ENCODE peak calls at places on chromosomes 4 and X, in ten cellular contexts. One of them, this sample, is unnamed.
A peak's percentile ranks its signal among the peaks of the same experiment; 100 is the strongest.

GRCh38 chr4:120156115-120156718 is 89.6 kb upstream of the MAD2L1 start:
- DNase-seq in thoracic aorta: no peak
- DNase-seq in WERI-Rb-1: peak; percentile 42
- DNase-seq in BJ: peak; percentile 15
- DNase-seq in GM23338: peak; percentile 83
- DNase-seq in CD4-positive, alpha-beta T cell: no peak
- DNase-seq in fibroblast of pulmonary artery: peak; percentile 90
- DNase-seq in ascending aorta: no peak
- DNase-seq in lower leg skin: no peak
- DNase-seq in CD8-positive, alpha-beta T cell: no peak
- DNase-seq in this sample: peak; percentile 16

GRCh38 chr4:82268050-82268825 is 105.6 kb downstream of the HNRNPD start:
- DNase-seq in thoracic aorta: no peak
- DNase-seq in WERI-Rb-1: peak; percentile 67
- DNase-seq in BJ: peak; percentile 2
- DNase-seq in GM23338: peak; percentile 87
- DNase-seq in CD4-positive, alpha-beta T cell: peak; percentile 33
- DNase-seq in fibroblast of pulmonary artery: peak; percentile 69
- DNase-seq in ascending aorta: peak; percentile 69
- DNase-seq in lower leg skin: no peak
- DNase-seq in CD8-positive, alpha-beta T cell: peak; percentile 61
- DNase-seq in this sample: peak; percentile 38

GRCh38 chrX:136476501-136476900 is 11.2 kb upstream of the BRS3 start:
- DNase-seq in thoracic aorta: no peak
- DNase-seq in WERI-Rb-1: no peak
- DNase-seq in BJ: no peak
- DNase-seq in GM23338: no peak
- DNase-seq in CD4-positive, alpha-beta T cell: no peak
- DNase-seq in fibroblast of pulmonary artery: no peak
- DNase-seq in ascending aorta: no peak
- DNase-seq in lower leg skin: no peak
- DNase-seq in CD8-positive, alpha-beta T cell: no peak
- DNase-seq in this sample: no peak

GRCh38 chr4:52368895-52369294 is 290.2 kb downstream of the USP46 start:
- DNase-seq in thoracic aorta: no peak
- DNase-seq in WERI-Rb-1: no peak
- DNase-seq in BJ: no peak
- DNase-seq in GM23338: no peak
- DNase-seq in CD4-positive, alpha-beta T cell: no peak
- DNase-seq in fibroblast of pulmonary artery: no peak
- DNase-seq in ascending aorta: no peak
- DNase-seq in lower leg skin: no peak
- DNase-seq in CD8-positive, alpha-beta T cell: no peak
- DNase-seq in this sample: no peak

GRCh38 chr4:20044936-20045335 is 206.8 kb upstream of the SLIT2 start:
- DNase-seq in thoracic aorta: no peak
- DNase-seq in WERI-Rb-1: no peak
- DNase-seq in BJ: no peak
- DNase-seq in GM23338: no peak
- DNase-seq in CD4-positive, alpha-beta T cell: no peak
- DNase-seq in fibroblast of pulmonary artery: no peak
- DNase-seq in ascending aorta: no peak
- DNase-seq in lower leg skin: no peak
- DNase-seq in CD8-positive, alpha-beta T cell: no peak
- DNase-seq in this sample: no peak

GRCh38 chr4:141711211-141711610 is 74.8 kb downstream of the IL15 start:
- DNase-seq in thoracic aorta: no peak
- DNase-seq in WERI-Rb-1: no peak
- DNase-seq in BJ: no peak
- DNase-seq in GM23338: peak; percentile 43
- DNase-seq in CD4-positive, alpha-beta T cell: no peak
- DNase-seq in fibroblast of pulmonary artery: peak; percentile 67
- DNase-seq in ascending aorta: no peak
- DNase-seq in lower leg skin: no peak
- DNase-seq in CD8-positive, alpha-beta T cell: no peak
- DNase-seq in this sample: no peak

GRCh38 chr4:19074061-19074460 is 1052.5 kb upstream of the LCORL start:
- DNase-seq in thoracic aorta: no peak
- DNase-seq in WERI-Rb-1: no peak
- DNase-seq in BJ: no peak
- DNase-seq in GM23338: no peak
- DNase-seq in CD4-positive, alpha-beta T cell: no peak
- DNase-seq in fibroblast of pulmonary artery: no peak
- DNase-seq in ascending aorta: no peak
- DNase-seq in lower leg skin: no peak
- DNase-seq in CD8-positive, alpha-beta T cell: no peak
- DNase-seq in this sample: no peak

GRCh38 chr4:185210102-185210981 is 944 bp downstream of the SNX25 start:
- DNase-seq in thoracic aorta: no peak
- DNase-seq in WERI-Rb-1: peak; percentile 46
- DNase-seq in BJ: no peak
- DNase-seq in GM23338: peak; percentile 62
- DNase-seq in CD4-positive, alpha-beta T cell: peak; percentile 35
- DNase-seq in fibroblast of pulmonary artery: peak; percentile 66
- DNase-seq in ascending aorta: peak; percentile 74
- DNase-seq in lower leg skin: peak; percentile 91
- DNase-seq in CD8-positive, alpha-beta T cell: peak; percentile 67
- DNase-seq in this sample: no peak

GRCh38 chr4:111466821-111467605 is 678.2 kb upstream of the FAM241A start:
- DNase-seq in thoracic aorta: no peak
- DNase-seq in WERI-Rb-1: no peak
- DNase-seq in BJ: no peak
- DNase-seq in GM23338: no peak
- DNase-seq in CD4-positive, alpha-beta T cell: no peak
- DNase-seq in fibroblast of pulmonary artery: no peak
- DNase-seq in ascending aorta: no peak
- DNase-seq in lower leg skin: no peak
- DNase-seq in CD8-positive, alpha-beta T cell: no peak
- DNase-seq in this sample: no peak

GRCh38 chrX:149871940-149872339 is 9.0 kb upstream of the MAGEA8 start:
- DNase-seq in thoracic aorta: no peak
- DNase-seq in WERI-Rb-1: peak; percentile 64
- DNase-seq in BJ: no peak
- DNase-seq in GM23338: peak; percentile 55
- DNase-seq in CD4-positive, alpha-beta T cell: peak; percentile 34
- DNase-seq in fibroblast of pulmonary artery: peak; percentile 4
- DNase-seq in ascending aorta: no peak
- DNase-seq in lower leg skin: no peak
- DNase-seq in CD8-positive, alpha-beta T cell: peak; percentile 78
- DNase-seq in this sample: peak; percentile 56

GRCh38 chr4:21819086-21819485 is 129.5 kb downstream of the KCNIP4 start:
- DNase-seq in thoracic aorta: no peak
- DNase-seq in WERI-Rb-1: no peak
- DNase-seq in BJ: no peak
- DNase-seq in GM23338: no peak
- DNase-seq in CD4-positive, alpha-beta T cell: no peak
- DNase-seq in fibroblast of pulmonary artery: peak; percentile 64
- DNase-seq in ascending aorta: no peak
- DNase-seq in lower leg skin: no peak
- DNase-seq in CD8-positive, alpha-beta T cell: no peak
- DNase-seq in this sample: no peak

GRCh38 chrX:3052864-3053263 is 11.6 kb downstream of the ARSF start:
- DNase-seq in thoracic aorta: no peak
- DNase-seq in WERI-Rb-1: no peak
- DNase-seq in BJ: no peak
- DNase-seq in GM23338: no peak
- DNase-seq in CD4-positive, alpha-beta T cell: no peak
- DNase-seq in fibroblast of pulmonary artery: no peak
- DNase-seq in ascending aorta: no peak
- DNase-seq in lower leg skin: no peak
- DNase-seq in CD8-positive, alpha-beta T cell: no peak
- DNase-seq in this sample: no peak

GRCh38 chrX:119669424-119670037 is 23.4 kb downstream of the SEPTIN6 start:
- DNase-seq in thoracic aorta: no peak
- DNase-seq in WERI-Rb-1: no peak
- DNase-seq in BJ: no peak
- DNase-seq in GM23338: no peak
- DNase-seq in CD4-positive, alpha-beta T cell: no peak
- DNase-seq in fibroblast of pulmonary artery: peak; percentile 44
- DNase-seq in ascending aorta: no peak
- DNase-seq in lower leg skin: no peak
- DNase-seq in CD8-positive, alpha-beta T cell: no peak
- DNase-seq in this sample: no peak

DNA sequence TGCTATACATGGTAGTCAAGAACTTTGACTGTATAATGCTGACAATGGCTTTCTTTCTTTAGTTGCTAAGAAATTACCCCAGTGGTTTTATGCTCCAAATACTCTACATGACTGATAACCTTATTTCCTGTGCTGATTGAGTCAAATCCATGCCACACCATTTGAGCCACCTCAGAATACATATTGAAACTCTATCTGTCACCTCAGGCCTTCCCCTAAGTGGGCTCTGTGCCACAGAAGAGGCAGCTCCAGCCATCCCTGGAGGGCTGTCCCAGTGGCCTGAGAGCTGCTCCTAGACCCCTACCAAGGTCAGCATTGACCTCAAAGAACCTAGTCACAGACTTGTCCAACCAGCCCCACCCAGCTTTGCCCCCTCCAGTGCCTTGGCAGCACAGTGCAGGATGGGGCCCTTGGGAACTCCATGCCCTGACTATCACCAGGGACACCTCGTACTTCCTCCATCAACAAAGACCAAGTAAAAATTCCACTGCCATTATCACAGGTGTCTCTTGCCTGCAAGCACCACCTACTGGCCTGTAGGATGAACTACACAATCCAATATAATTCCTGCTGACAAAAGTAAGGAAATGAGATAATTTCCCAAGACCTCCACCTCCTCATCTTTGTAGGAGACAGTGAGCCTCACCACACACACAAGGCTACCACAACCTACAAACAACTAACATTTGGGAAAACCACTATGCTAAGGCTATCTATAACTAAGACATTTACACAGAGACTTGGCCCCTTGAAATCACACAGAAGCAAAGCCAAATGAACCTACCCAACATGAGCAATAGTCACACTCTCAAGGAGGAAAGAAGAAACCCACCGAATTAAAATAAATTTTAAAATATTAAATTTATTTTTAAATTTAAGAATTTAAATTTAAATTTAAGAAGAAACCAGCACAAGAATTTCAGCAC is 239.9 kb downstream of the NKX6-1 start:
- DNase-seq in thoracic aorta: no peak
- DNase-seq in WERI-Rb-1: no peak
- DNase-seq in BJ: no peak
- DNase-seq in GM23338: peak; percentile 80
- DNase-seq in CD4-positive, alpha-beta T cell: no peak
- DNase-seq in fibroblast of pulmonary artery: peak; percentile 34
- DNase-seq in ascending aorta: no peak
- DNase-seq in lower leg skin: no peak
- DNase-seq in CD8-positive, alpha-beta T cell: no peak
- DNase-seq in this sample: no peak
- TF ChIP-seq CTCF in thoracic aorta: no peak
- TF ChIP-seq CTCF in WERI-Rb-1: peak; percentile 67
- TF ChIP-seq CTCF in BJ: peak; percentile 81
- TF ChIP-seq CTCF in GM23338: peak; percentile 89
- TF ChIP-seq CTCF in CD4-positive, alpha-beta T cell: no peak
- TF ChIP-seq CTCF in fibroblast of pulmonary artery: peak; percentile 67
- TF ChIP-seq CTCF in ascending aorta: no peak
- TF ChIP-seq CTCF in lower leg skin: no peak
- TF ChIP-seq CTCF in CD8-positive, alpha-beta T cell: no peak
- TF ChIP-seq CTCF in this sample: peak; percentile 54

GRCh38 chr4:102420563-102421221 is 75.4 kb upstream of the SLC39A8 start:
- DNase-seq in thoracic aorta: no peak
- DNase-seq in WERI-Rb-1: no peak
- DNase-seq in BJ: no peak
- DNase-seq in GM23338: peak; percentile 7
- DNase-seq in CD4-positive, alpha-beta T cell: no peak
- DNase-seq in fibroblast of pulmonary artery: no peak
- DNase-seq in ascending aorta: no peak
- DNase-seq in lower leg skin: no peak
- DNase-seq in CD8-positive, alpha-beta T cell: no peak
- DNase-seq in this sample: no peak
- TF ChIP-seq CTCF in thoracic aorta: no peak
- TF ChIP-seq CTCF in WERI-Rb-1: no peak
- TF ChIP-seq CTCF in BJ: peak; percentile 33
- TF ChIP-seq CTCF in GM23338: no peak
- TF ChIP-seq CTCF in CD4-positive, alpha-beta T cell: no peak
- TF ChIP-seq CTCF in fibroblast of pulmonary artery: no peak
- TF ChIP-seq CTCF in ascending aorta: no peak
- TF ChIP-seq CTCF in lower leg skin: no peak
- TF ChIP-seq CTCF in CD8-positive, alpha-beta T cell: no peak
- TF ChIP-seq CTCF in this sample: no peak

DNA sequence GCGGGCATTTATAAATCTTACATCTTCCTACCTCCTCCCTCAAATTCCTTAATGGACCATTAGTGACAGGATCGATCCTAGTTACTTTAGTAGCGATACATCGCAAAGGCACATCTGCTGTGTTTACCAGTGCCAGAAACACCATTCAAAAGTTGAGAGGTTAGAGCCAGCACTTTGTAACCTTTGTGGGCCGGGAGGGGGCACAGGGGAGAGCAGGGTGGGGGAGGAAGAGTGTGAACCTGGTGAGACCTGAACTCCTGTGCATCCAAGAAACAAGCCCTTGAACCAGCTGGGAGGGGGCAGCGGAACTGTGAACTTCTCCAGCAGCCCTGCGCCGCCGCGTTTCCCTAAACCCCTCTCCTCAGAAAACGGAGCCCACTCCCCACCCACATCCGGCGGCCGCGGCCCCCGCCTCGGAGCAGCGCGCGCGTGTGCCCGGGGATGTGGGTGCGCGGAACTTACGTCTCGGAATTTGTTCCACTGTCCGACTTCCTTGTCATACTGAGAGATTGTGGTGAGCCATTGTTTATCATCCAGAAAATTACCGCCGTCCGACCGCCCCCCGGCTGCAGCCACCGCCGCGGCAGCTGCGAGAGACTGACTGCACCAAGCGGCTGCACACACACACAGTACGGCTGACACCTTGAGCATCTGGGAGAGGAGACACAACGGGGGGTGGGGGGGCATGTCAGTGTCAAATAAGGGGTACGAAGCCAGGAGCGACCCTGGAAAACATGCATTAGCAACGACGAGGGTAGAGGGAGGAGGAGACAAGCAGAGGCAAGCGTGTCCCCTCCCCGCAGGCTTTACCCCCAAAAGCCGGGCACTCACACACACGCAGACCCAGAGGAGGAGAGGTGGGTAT is 539 bp downstream of the SPOCK3 start:
- DNase-seq in thoracic aorta: no peak
- DNase-seq in WERI-Rb-1: peak; percentile 54
- DNase-seq in BJ: no peak
- DNase-seq in GM23338: peak; percentile 41
- DNase-seq in CD4-positive, alpha-beta T cell: no peak
- DNase-seq in fibroblast of pulmonary artery: peak; percentile 11
- DNase-seq in ascending aorta: no peak
- DNase-seq in lower leg skin: no peak
- DNase-seq in CD8-positive, alpha-beta T cell: no peak
- DNase-seq in this sample: peak; percentile 23
- TF ChIP-seq CTCF in thoracic aorta: no peak
- TF ChIP-seq CTCF in WERI-Rb-1: peak; percentile 9
- TF ChIP-seq CTCF in BJ: no peak
- TF ChIP-seq CTCF in GM23338: peak; percentile 3
- TF ChIP-seq CTCF in CD4-positive, alpha-beta T cell: no peak
- TF ChIP-seq CTCF in fibroblast of pulmonary artery: peak; percentile 0
- TF ChIP-seq CTCF in ascending aorta: no peak
- TF ChIP-seq CTCF in lower leg skin: no peak
- TF ChIP-seq CTCF in CD8-positive, alpha-beta T cell: no peak
- TF ChIP-seq CTCF in this sample: peak; percentile 8

DNA sequence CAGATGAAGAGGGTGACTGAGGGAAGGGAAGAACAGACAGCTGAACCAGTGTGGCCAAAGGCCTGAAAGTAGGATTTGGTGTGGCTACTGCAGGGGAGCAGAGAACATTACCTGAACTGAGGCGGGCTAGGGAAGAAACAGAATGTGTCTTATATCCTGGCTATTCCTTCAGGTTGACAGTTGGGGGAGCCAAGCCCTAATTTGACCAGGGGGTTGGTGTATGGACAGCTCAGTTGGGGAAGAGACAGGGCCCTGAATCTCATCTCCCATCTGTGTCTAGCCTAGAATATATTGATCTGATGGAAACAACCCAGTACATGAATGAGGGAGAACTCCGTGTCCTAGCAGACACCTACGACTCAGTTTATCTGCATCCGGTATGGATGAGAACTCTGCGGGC is 4.2 kb downstream of the HDAC6 start:
- DNase-seq in thoracic aorta: no peak
- DNase-seq in WERI-Rb-1: no peak
- DNase-seq in BJ: no peak
- DNase-seq in GM23338: no peak
- DNase-seq in CD4-positive, alpha-beta T cell: no peak
- DNase-seq in fibroblast of pulmonary artery: no peak
- DNase-seq in ascending aorta: no peak
- DNase-seq in lower leg skin: no peak
- DNase-seq in CD8-positive, alpha-beta T cell: no peak
- DNase-seq in this sample: no peak
- TF ChIP-seq CTCF in thoracic aorta: no peak
- TF ChIP-seq CTCF in WERI-Rb-1: no peak
- TF ChIP-seq CTCF in BJ: no peak
- TF ChIP-seq CTCF in GM23338: peak; percentile 46
- TF ChIP-seq CTCF in CD4-positive, alpha-beta T cell: no peak
- TF ChIP-seq CTCF in fibroblast of pulmonary artery: no peak
- TF ChIP-seq CTCF in ascending aorta: no peak
- TF ChIP-seq CTCF in lower leg skin: no peak
- TF ChIP-seq CTCF in CD8-positive, alpha-beta T cell: no peak
- TF ChIP-seq CTCF in this sample: no peak